ENCODE peak calls at places on chromosomes 5 and 9, in nine cellular contexts. S is iris pigment epithelial cell; K is pancreas; Y is substantia nigra; G is CD4-positive, CD25-positive, alpha-beta regulatory T cell; J is activated T-helper 1 cell treated with anti-CD3 and anti-CD28 coated beads, Interleukin-2, amount 50 U/mL, for 16 hours; Q is activated CD8-positive, alpha-beta T cell treated with anti-CD3 and anti-CD28 coated beads for 36 hours; V is activated T-cell treated with anti-CD3 and anti-CD28 coated beads for 24 hours; F is cardiac fibroblast. R is an unnamed sample.

GRCh38 chr5:160463775-160464465 is 42.3 kb downstream of the PTTG1 start:
- DNase-seq in Q (no peak), G (no peak), V (no peak), S (peak), F (peak), J (no peak), K (no peak), Y (no peak), R (no peak)

GRCh38 chr5:160390787-160391696 is 8.8 kb downstream of the FAM200C start:
- DNase-seq in V (no peak), S (peak), K (no peak), F (peak), Q (no peak), J (no peak), G (peak), Y (no peak), R (no peak)

GRCh38 chr9:87890866-87891265 is 8.2 kb downstream of the SPATA31E1 start:
- DNase-seq in S (no peak), V (no peak), F (no peak), Q (no peak), G (no peak), Y (no peak), J (no peak), K (no peak), R (no peak)

GRCh38 chr5:68545636-68546325 is 330.2 kb downstream of the PIK3R1 start:
- DNase-seq in F (no peak), S (no peak), Q (no peak), V (no peak), J (no peak), Y (no peak), G (no peak), K (no peak), R (no peak)

GRCh38 chr5:78972654-78973428 is 12.3 kb downstream of the ARSB start:
- DNase-seq in Y (no peak), S (peak), Q (no peak), F (peak), V (no peak), G (no peak), K (peak), J (no peak), R (no peak)

GRCh38 chr5:180070726-180071417 is 687 bp downstream of the RNF130 start:
- DNase-seq in S (peak), K (no peak), G (peak), Y (no peak), F (peak), J (no peak), V (no peak), Q (peak), R (peak)

GRCh38 chr5:485943-486491 is 38.2 kb downstream of the SLC9A3 start:
- DNase-seq in S (no peak), V (no peak), F (no peak), J (no peak), Q (peak), Y (no peak), G (peak), K (no peak), R (peak)

GRCh38 chr5:123111502-123111901 is 22.5 kb downstream of the PRDM6 start:
- DNase-seq in K (no peak), G (no peak), F (no peak), V (no peak), Q (no peak), Y (no peak), J (no peak), S (no peak), R (no peak)

GRCh38 chr9:27276182-27277030 is 20.5 kb downstream of the EQTN start:
- DNase-seq in G (peak), Y (no peak), K (peak), V (no peak), J (no peak), S (peak), F (peak), Q (no peak), R (no peak)

GRCh38 chr9:12854218-12854617 is 79.4 kb downstream of the LURAP1L start:
- DNase-seq in Q (no peak), S (no peak), F (no peak), Y (no peak), G (no peak), V (no peak), K (no peak), J (no peak), R (no peak)

GRCh38 chr9:81716409-81716808 is 27.1 kb upstream of the TLE1 start:
- DNase-seq in V (no peak), Y (no peak), J (no peak), Q (no peak), F (no peak), K (no peak), S (peak), G (no peak), R (no peak)

GRCh38 chr5:157870837-157871834 is 12.2 kb upstream of the CLINT1 start:
- DNase-seq in K (no peak), J (no peak), G (no peak), Q (no peak), S (peak), F (peak), V (no peak), Y (no peak), R (no peak)

GRCh38 chr9:129708799-129709198 is 43.4 kb downstream of the PRRX2 start:
- DNase-seq in J (no peak), K (no peak), Q (no peak), Y (no peak), S (no peak), G (no peak), F (no peak), V (no peak), R (no peak)

GRCh38 chr5:124480022-124480421 is 266.4 kb downstream of the ZNF608 start:
- DNase-seq in V (no peak), G (no peak), F (no peak), K (no peak), Y (no peak), J (no peak), Q (no peak), S (no peak), R (no peak)

GRCh38 chr9:14136047-14136446 is 177.9 kb downstream of the NFIB start:
- DNase-seq in K (no peak), Y (no peak), Q (no peak), G (no peak), F (no peak), S (no peak), J (no peak), V (no peak), R (no peak)

GRCh38 chr9:125513634-125514413 is 193.2 kb downstream of the MAPKAP1 start:
- DNase-seq in F (peak), J (no peak), G (peak), V (peak), Y (no peak), Q (peak), K (peak), S (peak), R (no peak)

GRCh38 chr9:71001780-71002386 is 119.5 kb downstream of the TRPM3 start:
- DNase-seq in F (peak), S (peak), K (peak), Y (no peak), V (no peak), J (no peak), G (peak), Q (peak), R (no peak)

GRCh38 chr9:90107021-90107771 is 502.4 kb downstream of the GADD45G start:
- DNase-seq in S (peak), K (peak), J (no peak), Q (no peak), Y (no peak), V (no peak), F (no peak), G (no peak), R (no peak)

GRCh38 chr5:154740483-154740882 is 14.7 kb upstream of the LARP1 start:
- DNase-seq in S (peak), G (no peak), K (peak), Q (no peak), J (no peak), Y (peak), F (peak), V (no peak), R (no peak)

GRCh38 chr5:178895615-178896571 is at the start of gene ZFP2:
- DNase-seq in Q (peak), G (peak), S (peak), F (peak), Y (peak), K (peak), J (no peak), V (peak), R (no peak)

GRCh38 chr5:72177538-72177937 is 70.3 kb downstream of the MAP1B start:
- DNase-seq in J (no peak), F (no peak), G (no peak), S (no peak), Y (no peak), Q (no peak), V (no peak), K (no peak), R (no peak)

GRCh38 chr9:92654481-92655301 is 15.2 kb downstream of the IPPK start:
- DNase-seq in K (no peak), Y (no peak), S (no peak), F (no peak), G (no peak), Q (no peak), J (no peak), V (no peak), R (no peak)

GRCh38 chr9:76181781-76182180 is 212.4 kb downstream of the RFK start:
- DNase-seq in S (no peak), G (no peak), Y (no peak), J (no peak), K (no peak), V (no peak), Q (no peak), F (no peak), R (no peak)

GRCh38 chr5:125372694-125373621 is 626.5 kb upstream of the ZNF608 start:
- DNase-seq in S (peak), G (no peak), Q (no peak), K (no peak), J (no peak), Y (no peak), F (peak), V (no peak), R (no peak)

GRCh38 chr5:176620333-176620981 is 9.9 kb downstream of the SNCB start:
- DNase-seq in K (no peak), Q (peak), G (peak), Y (no peak), J (no peak), F (peak), V (no peak), S (peak), R (peak)

GRCh38 chr5:147530801-147531389 is 21.0 kb upstream of the DPYSL3 start:
- DNase-seq in F (peak), G (no peak), V (no peak), K (no peak), J (no peak), Q (no peak), S (peak), Y (no peak), R (no peak)

GRCh38 chr5:72244862-72245371 is 75.1 kb downstream of the MRPS27 start:
- DNase-seq in F (peak), Q (peak), V (no peak), G (peak), J (no peak), S (peak), Y (no peak), K (peak), R (no peak)

GRCh38 chr9:38439916-38440301 is 15.7 kb upstream of the IGFBPL1 start:
- DNase-seq in G (no peak), S (no peak), F (no peak), K (no peak), Q (no peak), J (no peak), V (no peak), Y (no peak), R (no peak)

GRCh38 chr5:13831236-13831810 is 113.2 kb downstream of the DNAH5 start:
- DNase-seq in K (no peak), Y (no peak), S (peak), J (no peak), V (no peak), G (no peak), Q (no peak), F (no peak), R (no peak)

GRCh38 chr5:120419110-120419509 is 45.0 kb upstream of the PRR16 start:
- DNase-seq in F (no peak), J (no peak), S (no peak), Q (no peak), K (no peak), Y (no peak), V (no peak), G (no peak), R (no peak)

GRCh38 chr9:27059907-27060306 is 49.1 kb upstream of the TEK start:
- DNase-seq in S (peak), F (peak), V (no peak), J (no peak), Q (no peak), K (no peak), G (no peak), Y (no peak), R (no peak)